ENCODE peak calls at places on chromosomes 6 and 20, in ten cellular contexts. X is kidney; T is heart left ventricle; W is right cardiac atrium; U is small intestine; H is psoas muscle; D is CD4-positive, CD25-positive, alpha-beta regulatory T cell; A is iPS DF 6.9; Q is RWPE2; R is prostate gland. V is an unnamed sample.

GRCh38 chr20:25195962-25196700 is 619 bp downstream of the ENTPD6 start:
- DNase-seq in X (peak; percentile 87), T (peak; percentile 66), W (peak; percentile 80), U (peak; percentile 93), H (peak; percentile 77), D (peak; percentile 18), A (no peak), Q (no peak), R (peak; percentile 65), V (no peak)

GRCh38 chr20:20820104-20820503 is 107.7 kb upstream of the RALGAPA2 start:
- DNase-seq in X (no peak), T (no peak), W (no peak), U (peak; percentile 33), H (no peak), D (no peak), A (no peak), Q (no peak), R (no peak), V (no peak)

GRCh38 chr6:4504700-4505099 is 271.5 kb upstream of the CDYL start:
- DNase-seq in X (no peak), T (no peak), W (no peak), U (no peak), H (no peak), D (no peak), A (no peak), Q (no peak), R (no peak), V (no peak)

GRCh38 chr20:38201356-38201755 is 36.3 kb upstream of the TGM2 start:
- DNase-seq in X (no peak), T (peak; percentile 63), W (no peak), U (no peak), H (peak; percentile 67), D (no peak), A (no peak), Q (peak; percentile 99), R (no peak), V (no peak)

GRCh38 chr6:147078106-147078505 is 126.1 kb upstream of the STXBP5 start:
- DNase-seq in X (no peak), T (no peak), W (no peak), U (no peak), H (no peak), D (no peak), A (no peak), Q (no peak), R (no peak), V (no peak)

GRCh38 chr6:137775720-137776119 is 91.3 kb upstream of the TNFAIP3 start:
- DNase-seq in X (no peak), T (peak; percentile 36), W (no peak), U (no peak), H (no peak), D (no peak), A (no peak), Q (no peak), R (no peak), V (no peak)

GRCh38 chr6:116158641-116159040 is 32.7 kb upstream of the COL10A1 start:
- DNase-seq in X (no peak), T (no peak), W (no peak), U (no peak), H (no peak), D (no peak), A (no peak), Q (no peak), R (no peak), V (no peak)

GRCh38 chr6:169965657-169966311 is 214.4 kb downstream of the ERMARD start:
- DNase-seq in X (peak; percentile 32), T (no peak), W (no peak), U (no peak), H (no peak), D (no peak), A (no peak), Q (no peak), R (no peak), V (no peak)

GRCh38 chr20:43379239-43379917 is 78.3 kb upstream of the SRSF6 start:
- DNase-seq in X (no peak), T (no peak), W (no peak), U (no peak), H (no peak), D (no peak), A (no peak), Q (peak; percentile 54), R (no peak), V (no peak)

GRCh38 chr20:43372051-43372450 is 85.6 kb upstream of the SRSF6 start:
- DNase-seq in X (no peak), T (no peak), W (no peak), U (no peak), H (no peak), D (no peak), A (no peak), Q (no peak), R (no peak), V (no peak)

GRCh38 chr20:43375586-43375985 is 82.1 kb upstream of the SRSF6 start:
- DNase-seq in X (no peak), T (no peak), W (no peak), U (no peak), H (no peak), D (no peak), A (no peak), Q (no peak), R (no peak), V (no peak)
- H3K27ac ChIP-seq in X (no peak overlapping the region), T (no peak overlapping the region), W (no peak overlapping the region), U (no peak overlapping the region), H (no peak overlapping the region), D (no peak overlapping the region), A (no peak overlapping the region), Q (no peak overlapping the region), R (no peak overlapping the region), V (no peak overlapping the region)

DNA sequence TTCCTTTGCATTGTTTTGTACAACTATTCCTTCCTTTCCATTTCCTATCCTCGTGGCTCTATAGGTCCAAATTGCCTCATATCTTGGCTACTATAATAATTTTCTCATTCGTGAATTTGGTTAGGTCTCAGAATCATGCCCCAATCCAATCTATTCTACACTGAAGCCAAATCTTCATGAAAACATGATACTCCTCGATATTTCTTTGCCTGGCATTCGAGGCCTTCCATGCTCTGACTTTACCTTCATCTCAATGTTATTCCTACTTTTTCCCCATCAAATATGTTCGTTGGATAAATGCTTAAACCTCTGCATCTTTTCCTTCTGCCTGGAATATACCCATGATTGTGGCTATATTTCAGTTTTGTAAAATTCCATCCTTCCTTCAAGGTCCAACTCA is 30.4 kb downstream of the TCF21 start:
- DNase-seq in X (no peak), T (no peak), W (no peak), U (no peak), H (no peak), D (no peak), A (no peak), Q (no peak), R (no peak), V (no peak)
- H3K27ac ChIP-seq in X (no peak overlapping the region), T (no peak overlapping the region), W (no peak overlapping the region), U (no peak overlapping the region), H (no peak overlapping the region), D (no peak overlapping the region), A (no peak overlapping the region), Q (no peak overlapping the region), R (no peak overlapping the region), V (no peak overlapping the region)

DNA sequence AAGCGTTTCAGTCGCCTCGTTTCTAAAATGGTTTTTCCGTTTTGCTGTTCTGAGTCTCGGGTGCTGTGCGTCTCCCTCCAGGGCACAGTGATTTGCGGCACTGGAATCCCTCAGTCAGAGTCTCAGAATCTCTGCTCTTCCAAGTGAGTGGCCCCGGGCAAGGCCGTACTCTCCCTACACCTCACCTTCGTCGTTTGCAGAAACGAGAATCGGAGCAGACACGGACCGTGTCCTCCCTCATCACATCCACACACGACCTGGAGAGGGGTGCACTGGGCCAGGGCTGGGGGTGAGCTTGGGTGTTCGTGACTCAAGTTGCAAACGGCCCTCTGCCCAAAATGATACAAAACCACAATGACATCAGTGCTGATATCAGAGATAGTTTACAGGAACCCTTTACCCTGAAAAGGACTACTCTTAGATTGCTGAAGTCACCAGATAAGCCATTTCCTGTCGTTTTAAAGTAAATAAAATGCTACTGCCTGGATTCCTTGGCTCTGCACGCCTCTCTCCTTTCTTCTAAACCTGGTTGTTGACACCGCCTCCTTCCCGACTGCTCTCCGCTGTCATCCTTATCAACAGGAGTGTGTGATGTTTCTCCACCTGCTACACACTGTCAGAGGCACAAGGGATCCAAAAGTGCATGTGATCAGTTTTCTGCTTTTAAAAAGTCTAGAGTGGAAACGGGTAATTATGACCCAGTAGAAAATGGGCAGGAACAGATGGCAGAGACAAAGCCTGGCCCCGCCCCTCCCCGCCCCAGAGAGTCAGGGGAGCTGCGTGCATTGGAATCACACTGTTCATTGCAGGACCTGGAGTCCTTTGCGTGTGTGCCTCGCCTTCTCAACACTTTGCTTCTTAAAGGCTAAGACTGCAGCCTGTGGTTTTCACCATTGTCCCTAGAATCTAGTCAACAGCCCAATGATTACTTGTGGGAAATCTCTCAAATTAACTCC is 38.5 kb downstream of the KIF25 start:
- DNase-seq in X (no peak), T (no peak), W (no peak), U (peak; percentile 20), H (no peak), D (no peak), A (no peak), Q (no peak), R (no peak), V (no peak)
- H3K27ac ChIP-seq in X (peak overlapping the region; percentile 60), T (peak overlapping the region; percentile 91), W (peak overlapping the region; percentile 88), U (peak overlapping the region; percentile 86), H (peak overlapping the region; percentile 69), D (no peak overlapping the region), A (no peak overlapping the region), Q (peak overlapping the region; percentile 15), R (peak overlapping the region; percentile 35), V (peak overlapping the region; percentile 68)

GRCh38 chr20:23156170-23156841 is 70.2 kb upstream of the CD93 start:
- DNase-seq in X (no peak), T (peak; percentile 66), W (peak; percentile 68), U (no peak), H (peak; percentile 69), D (no peak), A (no peak), Q (peak; percentile 75), R (no peak), V (no peak)
- H3K27ac ChIP-seq in X (no peak overlapping the region), T (no peak overlapping the region), W (peak overlapping the region; percentile 38), U (peak overlapping the region; percentile 18), H (peak overlapping the region; percentile 59), D (no peak overlapping the region), A (no peak overlapping the region), Q (peak overlapping the region; percentile 45), R (no peak overlapping the region), V (no peak overlapping the region)